ENCODE peak calls at places on chromosomes 3 and 15, in five cellular contexts. V, D, K, I and R are unnamed samples.

GRCh38 chr3:88078930-88079329 is 19.9 kb downstream of the ZNF654 start:
- DNase-seq in V (no peak), D (no peak), K (no peak), I (no peak), R (no peak)

GRCh38 chr3:127411083-127411727 is 123.4 kb upstream of the PRR20G start:
- DNase-seq in V (peak; percentile 34), D (peak; percentile 48), K (no peak), I (no peak), R (no peak)

GRCh38 chr3:107235923-107236315 is 141.3 kb upstream of the CCDC54 start:
- DNase-seq in V (no peak), D (no peak), K (peak; percentile 33), I (peak; percentile 29), R (peak; percentile 79)

GRCh38 chr15:56040081-56041035 is 46.9 kb upstream of the NEDD4 start:
- DNase-seq in V (no peak), D (no peak), K (peak; percentile 65), I (peak; percentile 79), R (no peak)

GRCh38 chr15:59138243-59138642 is 33.3 kb downstream of the CCNB2 start:
- DNase-seq in V (no peak), D (peak; percentile 87), K (peak; percentile 20), I (peak; percentile 59), R (no peak)

GRCh38 chr15:58015565-58015964 is 49.9 kb downstream of the ALDH1A2 start:
- DNase-seq in V (no peak), D (no peak), K (no peak), I (no peak), R (no peak)

GRCh38 chr3:87901141-87901540 is 157.7 kb downstream of the CGGBP1 start:
- DNase-seq in V (no peak), D (no peak), K (no peak), I (no peak), R (no peak)

GRCh38 chr3:88137836-88138235 is 11.9 kb upstream of the C3orf38 start:
- DNase-seq in V (no peak), D (no peak), K (no peak), I (no peak), R (no peak)

GRCh38 chr3:146195030-146195429 is 34.0 kb upstream of the PLOD2 start:
- DNase-seq in V (no peak), D (no peak), K (no peak), I (no peak), R (no peak)

GRCh38 chr3:104763007-104763406 is 603.7 kb upstream of the ALCAM start:
- DNase-seq in V (no peak), D (no peak), K (no peak), I (peak; percentile 9), R (no peak)

GRCh38 chr3:113110263-113110662 is 101.1 kb upstream of the BOC start:
- DNase-seq in V (no peak), D (no peak), K (no peak), I (no peak), R (peak; percentile 53)

GRCh38 chr3:53845103-53845880 is 927 bp downstream of the CHDH start:
- DNase-seq in V (no peak), D (no peak), K (peak; percentile 56), I (peak; percentile 79), R (peak; percentile 57)

GRCh38 chr3:156552973-156553372 is 1.9 kb downstream of the SSR3 start:
- DNase-seq in V (no peak), D (no peak), K (no peak), I (no peak), R (no peak)

GRCh38 chr3:156554515-156554841 is 439 bp downstream of the SSR3 start:
- DNase-seq in V (no peak), D (no peak), K (no peak), I (no peak), R (no peak)

GRCh38 chr3:156551261-156551660 is 3.7 kb downstream of the SSR3 start:
- DNase-seq in V (no peak), D (no peak), K (no peak), I (no peak), R (no peak)

GRCh38 chr3:156553705-156554356 is 1.1 kb downstream of the SSR3 start:
- DNase-seq in V (no peak), D (no peak), K (no peak), I (peak; percentile 61), R (no peak)

GRCh38 chr3:156551746-156552145 is 3.2 kb downstream of the SSR3 start:
- DNase-seq in V (no peak), D (no peak), K (no peak), I (no peak), R (no peak)
- H3K4me3 ChIP-seq in V (no peak overlapping the region), D (no peak overlapping the region), K (no peak overlapping the region), I (no peak overlapping the region), R (no peak overlapping the region)

DNA sequence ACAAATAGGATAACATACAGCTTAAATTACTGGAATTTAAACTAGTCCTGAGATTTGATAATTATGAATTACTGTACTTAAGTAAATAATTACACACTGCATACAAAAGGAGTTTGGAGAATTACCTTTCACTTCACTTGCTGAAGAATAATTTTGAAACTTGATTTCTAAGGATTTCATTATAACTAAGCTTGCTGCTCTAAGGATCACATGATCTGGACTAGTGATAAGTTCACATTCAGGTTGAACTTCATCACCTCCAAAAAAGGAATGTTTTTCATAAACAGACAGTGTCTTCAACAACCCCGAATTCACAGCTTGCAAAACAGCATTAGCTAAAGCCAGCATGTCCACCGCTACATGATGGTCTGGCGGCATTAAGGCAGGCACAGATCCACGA is 28.5 kb downstream of the LINS1 start:
- DNase-seq in V (no peak), D (no peak), K (no peak), I (no peak), R (no peak)
- TF ChIP-seq CTCF in V (no peak), D (no peak), K (no peak), I (no peak), R (no peak)

GRCh38 chr3:21989643-21990042 is 238.6 kb upstream of the ZNF385D start:
- DNase-seq in V (no peak), D (no peak), K (no peak), I (no peak), R (no peak)
- H3K4me3 ChIP-seq in V (no peak overlapping the region), D (no peak overlapping the region), K (no peak overlapping the region), I (no peak overlapping the region), R (no peak overlapping the region)

DNA sequence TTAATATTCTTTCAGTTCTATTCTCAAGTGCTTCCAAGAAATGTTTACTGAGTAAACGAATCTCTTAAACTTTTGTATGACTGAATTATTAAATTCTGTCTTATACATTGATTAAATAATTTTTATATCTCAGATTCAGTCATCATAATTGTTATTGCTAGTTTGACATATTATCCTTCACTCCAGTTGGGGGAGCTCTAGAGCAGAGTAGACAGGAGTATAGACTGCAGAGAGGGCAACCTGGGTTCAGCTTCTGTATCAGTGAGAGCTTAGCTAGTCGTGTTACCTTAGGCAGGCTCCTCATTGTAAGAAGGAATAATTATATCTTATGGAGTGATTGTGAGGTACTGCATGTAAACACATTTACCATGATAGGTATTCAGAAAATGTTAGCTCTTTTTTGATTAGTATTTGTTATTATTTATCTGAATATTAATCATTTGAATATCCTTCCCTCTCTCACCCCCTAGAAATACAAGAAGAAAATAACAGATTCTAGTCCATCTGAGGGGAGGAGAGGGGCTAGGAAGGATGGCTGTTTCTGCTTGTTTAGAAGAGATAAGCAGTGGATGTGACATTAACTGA is 31.0 kb upstream of the ZCWPW2 start:
- DNase-seq in V (no peak), D (no peak), K (no peak), I (peak; percentile 14), R (no peak)
- TF ChIP-seq CTCF in V (peak; percentile 24), D (peak; percentile 57), K (peak; percentile 42), I (peak; percentile 48), R (peak; percentile 56)

DNA sequence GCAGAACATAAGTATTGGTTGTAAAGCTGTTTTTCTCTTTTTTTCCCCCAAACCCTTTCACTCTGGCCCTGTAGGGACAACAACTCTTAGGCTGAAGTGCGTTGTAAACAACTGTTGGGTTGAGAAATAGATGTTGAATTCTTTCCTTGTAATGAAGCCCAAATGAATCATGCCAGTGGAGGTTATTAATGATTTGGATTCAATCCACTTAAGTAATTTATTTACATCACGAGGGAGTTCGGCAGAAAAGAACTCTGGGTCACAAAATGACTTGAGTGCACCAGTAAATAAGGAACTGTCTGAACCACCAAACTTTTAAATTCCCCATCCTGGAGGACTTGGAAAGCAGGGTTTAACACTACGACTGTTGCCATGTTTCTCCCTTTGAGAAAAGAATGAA is 218.9 kb downstream of the PDZRN3 start:
- DNase-seq in V (no peak), D (no peak), K (no peak), I (no peak), R (no peak)
- H3K4me3 ChIP-seq in V (no peak overlapping the region), D (no peak overlapping the region), K (peak overlapping the region; percentile 21), I (no peak overlapping the region), R (no peak overlapping the region)

DNA sequence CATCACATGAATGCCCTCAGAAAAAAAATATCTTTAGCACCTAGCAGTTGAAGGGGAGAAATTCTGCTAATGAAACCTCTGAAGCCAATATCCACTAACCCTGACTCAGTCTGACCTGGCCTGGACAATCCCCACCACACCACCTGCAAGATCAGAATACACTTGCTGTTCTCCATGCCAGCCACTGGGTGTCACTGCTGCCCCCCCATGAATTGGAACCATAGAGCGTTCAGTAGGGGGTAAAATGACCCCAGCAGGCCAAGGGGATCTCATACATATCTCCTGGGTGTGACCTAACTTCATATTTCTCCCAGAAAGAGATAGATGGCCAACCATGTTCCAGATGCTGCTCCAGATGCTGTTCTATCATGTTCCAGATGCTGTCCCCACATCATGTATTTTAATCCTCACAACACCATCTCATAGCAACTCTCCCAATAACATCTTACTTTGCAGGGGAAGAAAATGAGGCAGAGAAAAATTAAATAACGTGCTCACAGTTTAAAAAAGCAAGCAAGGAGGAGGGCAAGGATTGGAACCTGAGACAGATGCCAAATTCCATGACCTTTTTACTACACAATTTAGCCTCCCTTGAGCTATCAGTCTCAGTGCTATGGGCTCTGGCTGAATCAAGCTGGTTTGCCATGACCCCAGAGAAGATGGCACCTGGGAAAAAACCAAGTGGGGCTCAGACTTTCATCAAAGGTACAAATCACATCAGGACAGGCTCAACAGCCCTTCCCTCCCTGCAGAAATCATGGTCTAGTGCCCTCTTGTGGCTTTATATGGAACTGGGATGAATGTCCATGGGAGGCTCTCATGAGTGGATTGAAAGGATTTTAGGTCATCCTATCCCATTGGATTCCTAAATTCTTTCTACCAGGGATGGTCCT is 12.4 kb downstream of the NTRK3 start:
- DNase-seq in V (no peak), D (no peak), K (no peak), I (no peak), R (no peak)
- TF ChIP-seq CTCF in V (peak; percentile 17), D (peak; percentile 58), K (peak; percentile 36), I (peak; percentile 33), R (peak; percentile 74)

GRCh38 chr15:31331389-31331788 is 4.8 kb downstream of the KLF13 start:
- DNase-seq in V (no peak), D (peak; percentile 74), K (no peak), I (no peak), R (no peak)
- H3K4me3 ChIP-seq in V (no peak overlapping the region), D (peak overlapping the region; percentile 0), K (no peak overlapping the region), I (no peak overlapping the region), R (no peak overlapping the region)

GRCh38 chr3:133709139-133709538 is 37.1 kb upstream of the TF start:
- DNase-seq in V (no peak), D (no peak), K (no peak), I (no peak), R (no peak)

GRCh38 chr3:133717424-133717823 is 28.8 kb upstream of the TF start:
- DNase-seq in V (no peak), D (no peak), K (no peak), I (no peak), R (no peak)

GRCh38 chr3:133706033-133706432 is 40.2 kb upstream of the TF start:
- DNase-seq in V (no peak), D (no peak), K (no peak), I (no peak), R (no peak)

GRCh38 chr3:133711013-133711412 is 35.2 kb upstream of the TF start:
- DNase-seq in V (no peak), D (no peak), K (no peak), I (no peak), R (no peak)

GRCh38 chr3:133712017-133712416 is 34.2 kb upstream of the TF start:
- DNase-seq in V (no peak), D (no peak), K (no peak), I (peak; percentile 28), R (no peak)
- TF ChIP-seq CTCF in V (no peak), D (no peak), K (no peak), I (no peak), R (no peak)